ENCODE peak calls at places on chromosomes 2 and 18, in seven cellular contexts. One of them, this sample, is unnamed.
A peak's percentile ranks its signal among the peaks of the same experiment; 100 is the strongest.

GRCh38 chr2:224171226-224171625 is 132.1 kb upstream of the SERPINE2 start:
- DNase-seq in stimulated activated CD4-positive, alpha-beta T cell treated with anti-CD3 and anti-CD28 coated beads, Interleukin-1b, Interleukin-23, amount 100 ng/mL, for 24 hours: no peak
- DNase-seq in AG09319: no peak
- DNase-seq in COR-L47: no peak
- DNase-seq in T-helper 22 cell: no peak
- DNase-seq in HFFc6: no peak
- DNase-seq in HTR-8/SVneo: no peak
- DNase-seq in this sample: no peak

GRCh38 chr2:61793389-61793836 is 60.4 kb downstream of the FAM161A start:
- DNase-seq in HTR-8/SVneo: peak; percentile 58
- DNase-seq in COR-L47: no peak
- DNase-seq in AG09319: peak; percentile 12
- DNase-seq in T-helper 22 cell: peak; percentile 32
- DNase-seq in stimulated activated CD4-positive, alpha-beta T cell treated with anti-CD3 and anti-CD28 coated beads, Interleukin-1b, Interleukin-23, amount 100 ng/mL, for 24 hours: peak; percentile 16
- DNase-seq in HFFc6: peak; percentile 53
- DNase-seq in this sample: no peak

GRCh38 chr2:162734866-162735265 is 103.7 kb downstream of the KCNH7 start:
- DNase-seq in stimulated activated CD4-positive, alpha-beta T cell treated with anti-CD3 and anti-CD28 coated beads, Interleukin-1b, Interleukin-23, amount 100 ng/mL, for 24 hours: no peak
- DNase-seq in AG09319: no peak
- DNase-seq in T-helper 22 cell: no peak
- DNase-seq in COR-L47: no peak
- DNase-seq in HTR-8/SVneo: no peak
- DNase-seq in HFFc6: no peak
- DNase-seq in this sample: no peak

GRCh38 chr2:193272011-193272410 is 1077.3 kb upstream of the TMEFF2 start:
- DNase-seq in stimulated activated CD4-positive, alpha-beta T cell treated with anti-CD3 and anti-CD28 coated beads, Interleukin-1b, Interleukin-23, amount 100 ng/mL, for 24 hours: no peak
- DNase-seq in AG09319: no peak
- DNase-seq in COR-L47: no peak
- DNase-seq in HTR-8/SVneo: no peak
- DNase-seq in T-helper 22 cell: no peak
- DNase-seq in HFFc6: no peak
- DNase-seq in this sample: no peak

GRCh38 chr2:75787532-75788132 is 76.9 kb upstream of the GCFC2 start:
- DNase-seq in T-helper 22 cell: no peak
- DNase-seq in COR-L47: peak; percentile 30
- DNase-seq in stimulated activated CD4-positive, alpha-beta T cell treated with anti-CD3 and anti-CD28 coated beads, Interleukin-1b, Interleukin-23, amount 100 ng/mL, for 24 hours: no peak
- DNase-seq in HFFc6: peak; percentile 12
- DNase-seq in HTR-8/SVneo: peak; percentile 30
- DNase-seq in AG09319: no peak
- DNase-seq in this sample: no peak

GRCh38 chr18:49849331-49850217 is 36.2 kb upstream of the ACAA2 start:
- DNase-seq in T-helper 22 cell: no peak
- DNase-seq in HFFc6: peak; percentile 87
- DNase-seq in AG09319: peak; percentile 15
- DNase-seq in COR-L47: peak; percentile 99
- DNase-seq in stimulated activated CD4-positive, alpha-beta T cell treated with anti-CD3 and anti-CD28 coated beads, Interleukin-1b, Interleukin-23, amount 100 ng/mL, for 24 hours: no peak
- DNase-seq in HTR-8/SVneo: peak; percentile 90
- DNase-seq in this sample: peak; percentile 21

GRCh38 chr2:41160439-41160838 is 708.5 kb upstream of the SLC8A1 start:
- DNase-seq in stimulated activated CD4-positive, alpha-beta T cell treated with anti-CD3 and anti-CD28 coated beads, Interleukin-1b, Interleukin-23, amount 100 ng/mL, for 24 hours: no peak
- DNase-seq in HFFc6: no peak
- DNase-seq in HTR-8/SVneo: no peak
- DNase-seq in COR-L47: no peak
- DNase-seq in T-helper 22 cell: no peak
- DNase-seq in AG09319: no peak
- DNase-seq in this sample: no peak

GRCh38 chr2:85368921-85369320 is 14.4 kb downstream of the ELMOD3 start:
- DNase-seq in stimulated activated CD4-positive, alpha-beta T cell treated with anti-CD3 and anti-CD28 coated beads, Interleukin-1b, Interleukin-23, amount 100 ng/mL, for 24 hours: no peak
- DNase-seq in AG09319: no peak
- DNase-seq in COR-L47: no peak
- DNase-seq in T-helper 22 cell: no peak
- DNase-seq in HTR-8/SVneo: no peak
- DNase-seq in HFFc6: no peak
- DNase-seq in this sample: no peak

GRCh38 chr2:3493610-3493997 is 25.7 kb downstream of the ADI1 start:
- DNase-seq in HFFc6: no peak
- DNase-seq in HTR-8/SVneo: peak; percentile 26
- DNase-seq in COR-L47: peak; percentile 14
- DNase-seq in stimulated activated CD4-positive, alpha-beta T cell treated with anti-CD3 and anti-CD28 coated beads, Interleukin-1b, Interleukin-23, amount 100 ng/mL, for 24 hours: no peak
- DNase-seq in T-helper 22 cell: no peak
- DNase-seq in AG09319: no peak
- DNase-seq in this sample: no peak

GRCh38 chr2:234673961-234674759 is 177.3 kb upstream of the ARL4C start:
- DNase-seq in AG09319: no peak
- DNase-seq in HTR-8/SVneo: no peak
- DNase-seq in COR-L47: no peak
- DNase-seq in HFFc6: peak; percentile 16
- DNase-seq in T-helper 22 cell: no peak
- DNase-seq in stimulated activated CD4-positive, alpha-beta T cell treated with anti-CD3 and anti-CD28 coated beads, Interleukin-1b, Interleukin-23, amount 100 ng/mL, for 24 hours: no peak
- DNase-seq in this sample: no peak

GRCh38 chr2:217291259-217291658 is 431.4 kb upstream of the TNP1 start:
- DNase-seq in HFFc6: no peak
- DNase-seq in COR-L47: no peak
- DNase-seq in stimulated activated CD4-positive, alpha-beta T cell treated with anti-CD3 and anti-CD28 coated beads, Interleukin-1b, Interleukin-23, amount 100 ng/mL, for 24 hours: no peak
- DNase-seq in T-helper 22 cell: no peak
- DNase-seq in AG09319: no peak
- DNase-seq in HTR-8/SVneo: no peak
- DNase-seq in this sample: no peak

GRCh38 chr2:17195016-17195415 is 323.2 kb downstream of the RAD51AP2 start:
- DNase-seq in AG09319: no peak
- DNase-seq in HTR-8/SVneo: no peak
- DNase-seq in HFFc6: no peak
- DNase-seq in T-helper 22 cell: no peak
- DNase-seq in stimulated activated CD4-positive, alpha-beta T cell treated with anti-CD3 and anti-CD28 coated beads, Interleukin-1b, Interleukin-23, amount 100 ng/mL, for 24 hours: no peak
- DNase-seq in COR-L47: no peak
- DNase-seq in this sample: no peak

GRCh38 chr2:195563857-195564512 is 93.0 kb upstream of the SLC39A10 start:
- DNase-seq in T-helper 22 cell: no peak
- DNase-seq in HTR-8/SVneo: peak; percentile 61
- DNase-seq in AG09319: peak; percentile 44
- DNase-seq in COR-L47: no peak
- DNase-seq in HFFc6: peak; percentile 89
- DNase-seq in stimulated activated CD4-positive, alpha-beta T cell treated with anti-CD3 and anti-CD28 coated beads, Interleukin-1b, Interleukin-23, amount 100 ng/mL, for 24 hours: no peak
- DNase-seq in this sample: peak; percentile 73

GRCh38 chr2:152393377-152393776 is 58.4 kb downstream of the FMNL2 start:
- DNase-seq in HFFc6: no peak
- DNase-seq in stimulated activated CD4-positive, alpha-beta T cell treated with anti-CD3 and anti-CD28 coated beads, Interleukin-1b, Interleukin-23, amount 100 ng/mL, for 24 hours: no peak
- DNase-seq in AG09319: no peak
- DNase-seq in T-helper 22 cell: no peak
- DNase-seq in COR-L47: no peak
- DNase-seq in HTR-8/SVneo: no peak
- DNase-seq in this sample: no peak

GRCh38 chr2:233867993-233868532 is at the start of gene MSL3B:
- DNase-seq in COR-L47: peak; percentile 8
- DNase-seq in AG09319: no peak
- DNase-seq in HFFc6: no peak
- DNase-seq in T-helper 22 cell: peak; percentile 26
- DNase-seq in HTR-8/SVneo: peak; percentile 78
- DNase-seq in stimulated activated CD4-positive, alpha-beta T cell treated with anti-CD3 and anti-CD28 coated beads, Interleukin-1b, Interleukin-23, amount 100 ng/mL, for 24 hours: peak; percentile 13
- DNase-seq in this sample: peak; percentile 10

This sample was measured in GM04503.